ENCODE peak calls at places on chromosomes 13 and 19, in seven cellular contexts. N is adrenal gland, Z is astrocyte of the spinal cord, O is transverse colon, E is thoracic aorta, X is body of pancreas, P is uterus. Q is an unnamed sample.

GRCh38 chr19:43774103-43774939 is 6.5 kb downstream of the KCNN4 start:
- DNase-seq in X (peak), N (peak), P (peak), Z (no peak), O (peak), E (no peak), Q (peak)

GRCh38 chr19:18294467-18294864 is 13.0 kb upstream of the JUND start:
- DNase-seq in X (peak), O (peak), N (peak), P (no peak), Z (no peak), E (no peak), Q (no peak)

GRCh38 chr13:97786510-97786909 is 167.0 kb upstream of the IPO5 start:
- DNase-seq in E (no peak), N (no peak), O (no peak), Z (no peak), P (no peak), X (no peak), Q (peak)

GRCh38 chr13:105341256-105341655 is 1194.2 kb downstream of the EFNB2 start:
- DNase-seq in Z (no peak), P (no peak), O (no peak), N (no peak), E (no peak), X (no peak), Q (no peak)

GRCh38 chr13:77985866-77986636 is 67.4 kb upstream of the EDNRB start:
- DNase-seq in N (no peak), X (no peak), E (no peak), P (no peak), Z (no peak), O (no peak), Q (no peak)

GRCh38 chr13:31044658-31045620 is 112.5 kb downstream of the TEX26 start:
- DNase-seq in N (no peak), X (no peak), P (no peak), O (no peak), Z (peak), E (no peak), Q (no peak)

GRCh38 chr19:46134527-46134926 is 10.0 kb upstream of the IGFL3 start:
- DNase-seq in O (no peak), X (no peak), N (no peak), Z (peak), E (no peak), P (no peak), Q (peak)

GRCh38 chr19:44512326-44513298 is 12.3 kb upstream of the ZNF180 start:
- DNase-seq in O (peak), Z (peak), N (no peak), P (no peak), E (no peak), X (no peak), Q (peak)

GRCh38 chr19:21586341-21587116 is 81.1 kb downstream of the ZNF429 start:
- DNase-seq in E (no peak), Z (no peak), P (no peak), X (peak), N (peak), O (peak), Q (no peak)

GRCh38 chr19:28466107-28467045 is 746.6 kb downstream of the UQCRFS1 start:
- DNase-seq in Z (peak), P (no peak), E (no peak), O (peak), N (peak), X (peak), Q (peak)

GRCh38 chr13:41668130-41668757 is 210.9 kb downstream of the RGCC start:
- DNase-seq in X (peak), O (peak), E (no peak), N (peak), Z (peak), P (peak), Q (peak)

GRCh38 chr19:33872445-33873320 is 76.0 kb downstream of the KCTD15 start:
- DNase-seq in O (no peak), X (no peak), P (no peak), N (no peak), Z (no peak), E (no peak), Q (no peak)

GRCh38 chr13:28540612-28541011 is 45.7 kb upstream of the FLT1 start:
- DNase-seq in P (no peak), X (no peak), N (no peak), O (no peak), Z (no peak), E (no peak), Q (peak)

GRCh38 chr13:108895220-108895704 is 265.9 kb downstream of the MYO16 start:
- DNase-seq in E (no peak), O (no peak), X (no peak), N (no peak), P (no peak), Z (peak), Q (peak)

GRCh38 chr13:102185375-102185984 is 216.4 kb downstream of the FGF14 start:
- DNase-seq in O (no peak), X (no peak), E (no peak), Z (no peak), P (no peak), N (no peak), Q (no peak)

GRCh38 chr13:29958476-29958875 is 108.1 kb upstream of the UBL3 start:
- DNase-seq in X (no peak), O (no peak), Z (no peak), E (no peak), P (no peak), N (no peak), Q (no peak)

GRCh38 chr13:105165449-105166125 is 1369.9 kb downstream of the EFNB2 start:
- DNase-seq in N (no peak), E (no peak), Z (no peak), X (no peak), O (peak), P (no peak), Q (peak)

GRCh38 chr13:73715114-73715909 is 418.9 kb downstream of the KLF12 start:
- DNase-seq in N (no peak), Z (no peak), X (no peak), E (no peak), O (no peak), P (no peak), Q (no peak)

GRCh38 chr19:44587863-44588752 is 25.3 kb upstream of the IGSF23 start:
- DNase-seq in E (no peak), Z (peak), X (no peak), O (no peak), N (no peak), P (no peak), Q (peak)

GRCh38 chr19:8336072-8336569 is 6.9 kb downstream of the KANK3 start:
- DNase-seq in P (no peak), O (no peak), E (no peak), Z (no peak), N (no peak), X (no peak), Q (no peak)

GRCh38 chr13:23140492-23140891 is 40.3 kb upstream of the SGCG start:
- DNase-seq in O (no peak), N (no peak), Z (no peak), P (no peak), X (no peak), E (no peak), Q (no peak)

GRCh38 chr13:73341748-73342147 is 282.9 kb downstream of the KLF5 start:
- DNase-seq in P (no peak), X (no peak), O (no peak), N (no peak), Z (peak), E (no peak), Q (peak)

GRCh38 chr13:23959231-23959862 is 62.0 kb upstream of the C1QTNF9B start:
- DNase-seq in P (no peak), O (no peak), E (no peak), N (no peak), X (no peak), Z (peak), Q (peak)

GRCh38 chr19:16205205-16206045 is 7.7 kb downstream of the AP1M1 start:
- DNase-seq in N (no peak), E (no peak), P (no peak), Z (no peak), O (no peak), X (no peak), Q (no peak)

GRCh38 chr19:32349724-32350475 is 4.5 kb downstream of the ZNF507 start:
- DNase-seq in N (no peak), E (no peak), P (no peak), O (no peak), Z (no peak), X (no peak), Q (no peak)

GRCh38 chr13:114145256-114145655 is 12.8 kb upstream of the RASA3 start:
- DNase-seq in N (no peak), Z (no peak), P (no peak), O (peak), X (no peak), E (no peak), Q (no peak)

GRCh38 chr13:20461481-20461859 is 64.2 kb downstream of the CRYL1 start:
- DNase-seq in N (no peak), E (no peak), Z (peak), O (no peak), P (no peak), X (no peak), Q (peak)

GRCh38 chr13:101785858-101786257 is 333.4 kb downstream of the ITGBL1 start:
- DNase-seq in N (no peak), O (no peak), X (peak), E (no peak), Z (peak), P (no peak), Q (peak)

GRCh38 chr19:49362048-49362925 is at the start of gene TEAD2:
- DNase-seq in X (peak), Z (peak), E (no peak), O (peak), P (peak), N (peak), Q (peak)

DNA sequence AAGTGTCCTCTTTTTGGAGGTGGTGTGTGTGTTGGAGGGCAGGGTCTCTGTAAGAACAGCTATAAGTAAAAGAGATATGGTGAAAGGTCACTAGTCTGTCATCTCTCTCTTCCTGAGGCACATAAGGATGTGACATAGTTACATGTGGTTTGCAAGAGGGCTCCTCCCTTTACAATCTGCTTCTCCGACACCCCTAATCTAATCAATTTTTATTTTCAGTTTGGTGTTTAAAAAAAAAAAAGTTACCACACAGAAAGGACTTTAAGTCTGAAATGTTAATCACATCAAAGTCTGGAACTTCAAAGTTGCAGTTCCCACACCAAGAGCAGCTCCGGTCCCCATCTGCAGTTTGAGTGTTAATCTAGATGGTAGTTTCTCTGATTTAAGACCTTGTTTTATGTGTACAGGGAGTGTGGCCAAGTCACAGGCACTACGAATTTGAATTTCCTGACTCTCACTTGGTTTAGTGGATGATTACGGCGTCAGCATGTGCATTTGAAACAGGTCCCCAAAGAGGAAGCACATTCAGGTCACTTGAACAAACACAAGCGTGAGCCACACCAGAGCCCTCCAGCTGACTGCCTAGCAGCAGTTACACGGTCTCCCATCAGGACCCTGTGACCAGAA is 53.1 kb downstream of the FOXO1 start:
- DNase-seq in E (no peak), Z (no peak), P (peak), X (peak), O (peak), N (peak), Q (no peak)
- H3K4me3 ChIP-seq in E (no peak), Z (no peak), P (peak), X (no peak), O (no peak), N (no peak), Q (no peak)

DNA sequence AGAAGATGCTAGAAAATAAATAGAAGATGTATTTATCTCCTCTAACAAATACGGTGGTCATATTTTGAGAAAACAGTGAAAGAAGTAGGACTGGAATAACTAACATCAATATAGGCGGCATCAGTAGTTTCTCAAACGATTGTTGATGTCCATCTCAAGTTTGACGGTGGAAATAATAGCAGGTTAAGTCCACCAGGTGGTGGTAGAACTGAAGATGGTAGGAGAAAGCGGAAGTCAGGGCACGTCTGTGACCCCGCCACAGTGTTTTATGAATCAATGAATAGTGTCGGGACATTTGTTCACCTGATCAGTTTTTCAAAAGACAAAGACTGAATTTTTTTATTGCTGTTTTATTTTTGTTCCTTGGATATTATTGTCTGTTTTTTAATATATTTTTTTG is 706.4 kb upstream of the SLC10A2 start:
- DNase-seq in Z (no peak), O (no peak), X (no peak), N (no peak), P (no peak), E (no peak), Q (no peak)
- TF ChIP-seq CTCF in Z (peak), O (no peak), X (no peak), N (no peak), P (no peak), E (no peak), Q (peak)

GRCh38 chr19:41426952-41427646 is at the start of gene B3GNT8:
- DNase-seq in O (peak), E (peak), P (peak), N (peak), Z (peak), X (peak), Q (peak)
- H3K4me3 ChIP-seq in O (peak), E (peak), P (peak), N (no peak), Z (peak), X (no peak), Q (peak)

DNA sequence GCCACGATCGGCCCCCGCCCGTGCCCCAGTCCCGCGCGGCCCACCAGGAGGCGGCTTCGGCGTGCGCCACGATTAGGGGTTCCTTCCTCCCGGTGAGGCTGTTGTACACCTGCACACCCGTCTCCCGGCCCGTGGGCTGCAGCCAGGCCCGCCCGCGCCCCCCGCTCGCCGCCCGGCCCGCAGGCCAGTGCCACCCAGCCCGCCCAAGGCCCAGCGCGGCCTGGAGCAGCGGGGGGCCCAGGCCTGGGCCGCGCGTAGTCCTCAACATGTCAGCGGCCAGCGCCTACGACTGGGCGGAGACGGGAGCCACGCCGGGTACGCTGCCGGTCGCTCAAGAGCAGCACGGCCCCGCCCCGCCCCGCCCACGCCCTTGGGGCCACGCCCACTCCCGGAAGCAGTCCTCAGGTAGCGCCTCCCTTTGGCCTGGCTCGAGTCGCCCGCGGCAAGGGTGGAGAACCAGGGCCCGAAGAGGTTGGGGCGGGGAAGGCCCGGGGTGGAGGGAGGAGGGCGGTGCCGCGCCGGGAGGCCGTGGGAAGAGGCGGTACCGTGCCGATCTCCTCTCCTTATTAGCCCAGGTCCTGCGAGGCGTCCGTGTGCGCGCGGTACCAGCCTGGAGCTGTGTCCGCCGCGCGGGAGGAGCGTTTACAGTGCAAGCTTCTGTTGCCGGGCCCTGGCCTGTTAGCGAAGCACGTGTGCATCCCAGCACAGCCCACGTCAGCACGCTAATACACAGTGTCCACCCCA is at the start of gene CARS2:
- DNase-seq in N (peak), Z (peak), O (peak), X (peak), P (peak), E (peak), Q (peak)
- TF ChIP-seq CTCF in N (no peak), Z (no peak), O (peak), X (peak), P (no peak), E (no peak), Q (peak)

DNA sequence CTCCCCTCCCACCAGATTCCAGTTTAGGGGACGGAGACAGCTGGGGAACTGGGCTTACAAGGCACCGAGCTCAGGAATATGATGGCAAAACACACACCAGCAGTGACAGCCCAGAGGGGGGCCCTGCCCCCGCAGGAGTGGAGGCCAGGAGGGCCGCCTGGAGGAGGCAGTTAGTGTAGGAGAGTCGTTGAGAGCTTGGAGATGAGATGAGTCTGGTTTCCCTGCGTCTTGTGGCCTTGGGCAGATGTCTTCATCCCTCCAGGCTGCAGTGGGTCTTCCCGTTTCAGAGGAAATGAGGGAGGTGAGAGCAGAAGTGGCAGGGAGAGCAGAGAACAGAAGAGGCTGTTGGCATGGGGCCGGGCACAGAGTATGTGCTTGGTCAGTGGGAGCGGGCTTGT is 4.9 kb downstream of the CELF5 start:
- DNase-seq in X (no peak), P (no peak), N (no peak), Z (no peak), E (no peak), O (no peak), Q (no peak)
- H3K4me3 ChIP-seq in X (no peak), P (no peak), N (no peak), Z (no peak), E (no peak), O (no peak), Q (no peak)

GRCh38 chr19:5696196-5697021 is 6.3 kb downstream of the RPL36 start:
- DNase-seq in Z (no peak), E (no peak), X (no peak), P (no peak), O (no peak), N (no peak), Q (no peak)
- TF ChIP-seq CTCF in Z (no peak), E (no peak), X (no peak), P (no peak), O (no peak), N (no peak), Q (no peak)

GRCh38 chr19:50417138-50417849 is 1.4 kb upstream of the SPIB start:
- DNase-seq in P (no peak), Z (no peak), O (peak), X (peak), E (no peak), N (no peak), Q (no peak)
- H3K4me3 ChIP-seq in P (no peak), Z (no peak), O (no peak), X (no peak), E (no peak), N (no peak), Q (no peak)